ENCODE peak calls at places on chromosomes 13 and 19, in five cellular contexts. V is SK-N-SH, L is GM12878, O is K562, U is HepG2. I is an unnamed sample.

GRCh38 chr19:19459099-19459498 is 53.6 kb downstream of the GATAD2A start:
- DNase-seq in V (no peak), L (no peak), O (no peak), U (no peak), I (no peak)

GRCh38 chr19:33252418-33252962 is 26.8 kb upstream of the SLC7A10 start:
- DNase-seq in V (no peak), L (no peak), O (no peak), U (no peak), I (no peak)

GRCh38 chr19:33325920-33326319 is 23.6 kb upstream of the CEBPA start:
- DNase-seq in V (no peak), L (no peak), O (no peak), U (no peak), I (no peak)

GRCh38 chr19:23823952-23824389 is 65.3 kb upstream of the ZNF681 start:
- DNase-seq in V (peak), L (peak), O (peak), U (peak), I (no peak)

GRCh38 chr19:4053423-4054324 is 13.0 kb downstream of the ZBTB7A start:
- DNase-seq in V (no peak), L (no peak), O (no peak), U (no peak), I (no peak)

GRCh38 chr13:107203146-107203847 is 635.4 kb upstream of the ARGLU1 start:
- DNase-seq in V (peak), L (no peak), O (no peak), U (peak), I (no peak)

GRCh38 chr19:43618921-43619261 is 538 bp downstream of the ZNF428 start:
- DNase-seq in V (peak), L (peak), O (peak), U (peak), I (no peak)

GRCh38 chr19:44869728-44870470 is 21.2 kb upstream of the TOMM40 start:
- DNase-seq in V (no peak), L (no peak), O (no peak), U (no peak), I (no peak)

GRCh38 chr19:17751103-17751911 is at the start of gene FCHO1:
- DNase-seq in V (no peak), L (peak), O (peak), U (peak), I (no peak)

GRCh38 chr13:111532111-111532510 is 211.7 kb downstream of the TEX29 start:
- DNase-seq in V (no peak), L (no peak), O (no peak), U (no peak), I (no peak)

GRCh38 chr13:40963927-40964326 is 55.2 kb downstream of the ELF1 start:
- DNase-seq in V (no peak), L (no peak), O (peak), U (no peak), I (peak)

GRCh38 chr13:20080377-20081164 is 80.3 kb downstream of the GJA3 start:
- DNase-seq in V (no peak), L (no peak), O (no peak), U (no peak), I (no peak)

GRCh38 chr13:80116107-80116506 is 224.8 kb downstream of the SPRY2 start:
- DNase-seq in V (no peak), L (no peak), O (no peak), U (no peak), I (no peak)

GRCh38 chr19:38529610-38530009 is 88.1 kb downstream of the MAP4K1 start:
- DNase-seq in V (no peak), L (no peak), O (no peak), U (no peak), I (no peak)

GRCh38 chr13:52348983-52349780 is 56.8 kb downstream of the THSD1 start:
- DNase-seq in V (no peak), L (no peak), O (peak), U (no peak), I (peak)

GRCh38 chr13:76043882-76044281 is 407.8 kb downstream of the LMO7 start:
- DNase-seq in V (no peak), L (no peak), O (no peak), U (no peak), I (no peak)

GRCh38 chr13:83440465-83440864 is 441.8 kb downstream of the SLITRK1 start:
- DNase-seq in V (no peak), L (no peak), O (no peak), U (no peak), I (no peak)

GRCh38 chr19:3733549-3734309 is 25.5 kb downstream of the TJP3 start:
- DNase-seq in V (no peak), L (no peak), O (peak), U (no peak), I (no peak)

DNA sequence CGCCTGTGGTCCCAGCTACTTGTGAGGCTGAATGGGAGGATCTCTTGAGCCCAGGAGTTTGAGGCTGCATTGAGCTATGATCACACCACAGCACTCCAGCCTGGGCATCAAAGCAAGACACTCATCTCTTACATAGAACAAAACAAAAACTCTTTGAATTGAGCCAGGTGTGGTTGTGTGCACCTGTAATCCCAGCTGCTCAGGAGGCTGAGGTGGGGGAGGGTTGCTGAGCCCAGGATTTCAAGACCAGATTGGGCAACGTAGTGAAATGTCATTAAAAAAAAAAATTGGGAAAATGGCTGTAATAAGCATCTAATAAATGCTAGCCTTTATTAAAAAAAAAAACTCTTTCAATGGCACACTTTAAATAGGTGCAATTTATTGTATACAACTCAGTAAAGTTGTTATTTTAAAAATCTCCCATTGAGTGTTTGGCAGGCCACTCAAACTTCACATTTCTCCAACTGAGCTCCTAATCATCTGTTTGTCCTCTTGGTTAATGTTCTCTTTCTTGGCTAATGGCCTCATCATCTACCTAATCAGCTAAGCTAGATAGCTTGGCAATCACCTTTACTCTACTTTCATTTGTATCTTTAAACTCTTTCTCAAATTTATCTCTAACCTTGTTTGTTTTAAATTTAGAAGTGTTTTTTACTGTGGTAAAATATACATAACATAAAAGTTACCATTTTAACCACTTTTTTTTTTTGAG is 28.1 kb upstream of the HMGB1 start:
- DNase-seq in V (no peak), L (no peak), O (no peak), U (no peak), I (no peak)
- TF ChIP-seq ZBTB33 in V (no peak), L (no peak), O (no peak), U (no peak), I (no peak)

GRCh38 chr13:93218583-93218982 is 8.0 kb upstream of the GPC6 start:
- DNase-seq in V (no peak), L (no peak), O (peak), U (no peak), I (no peak)
- TF ChIP-seq ZBTB33 in V (no peak), L (no peak), O (no peak), U (no peak), I (no peak)

GRCh38 chr13:73741111-73741510 is 393.1 kb downstream of the KLF12 start:
- DNase-seq in V (no peak), L (no peak), O (no peak), U (no peak), I (no peak)
- TF ChIP-seq ZBTB33 in V (no peak), L (no peak), O (no peak), U (no peak), I (no peak)

GRCh38 chr13:53758946-53759345 is 730.3 kb downstream of the OLFM4 start:
- DNase-seq in V (peak), L (no peak), O (no peak), U (no peak), I (no peak)
- TF ChIP-seq ZBTB33 in V (no peak), L (no peak), O (no peak), U (no peak), I (no peak)

DNA sequence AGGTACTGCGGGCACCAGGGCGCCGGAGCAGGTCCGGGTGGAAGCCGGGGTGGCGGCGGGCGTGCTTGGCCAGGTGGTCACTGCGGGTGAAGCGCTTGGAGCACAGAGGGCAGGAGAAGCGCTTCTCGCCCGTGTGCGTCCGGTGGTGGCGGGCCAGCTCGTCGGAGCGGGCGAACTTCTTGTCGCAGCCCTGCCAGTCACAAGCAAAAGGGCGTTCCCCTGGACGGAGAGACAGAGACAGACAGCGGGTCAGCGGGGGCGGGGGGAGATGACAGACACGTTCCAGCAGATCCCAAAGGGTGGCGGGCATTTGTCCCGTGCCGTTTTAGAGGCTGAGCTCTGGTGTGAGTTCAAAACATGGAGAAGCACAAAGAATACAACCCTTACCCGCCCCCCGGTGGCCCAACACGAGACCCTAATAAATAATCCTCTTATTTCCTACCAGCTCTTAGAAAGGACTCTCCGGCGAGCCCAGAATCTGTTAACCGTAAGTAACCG is 6.3 kb upstream of the REXO1 start:
- DNase-seq in V (no peak), L (no peak), O (peak), U (no peak), I (no peak)
- TF ChIP-seq ZBTB33 in V (no peak), L (no peak), O (no peak), U (no peak), I (no peak)

GRCh38 chr19:13995878-13996765 is 10.0 kb downstream of the RFX1 start:
- DNase-seq in V (no peak), L (no peak), O (no peak), U (no peak), I (no peak)
- TF ChIP-seq ZBTB33 in V (no peak), L (no peak), O (no peak), U (no peak), I (no peak)

DNA sequence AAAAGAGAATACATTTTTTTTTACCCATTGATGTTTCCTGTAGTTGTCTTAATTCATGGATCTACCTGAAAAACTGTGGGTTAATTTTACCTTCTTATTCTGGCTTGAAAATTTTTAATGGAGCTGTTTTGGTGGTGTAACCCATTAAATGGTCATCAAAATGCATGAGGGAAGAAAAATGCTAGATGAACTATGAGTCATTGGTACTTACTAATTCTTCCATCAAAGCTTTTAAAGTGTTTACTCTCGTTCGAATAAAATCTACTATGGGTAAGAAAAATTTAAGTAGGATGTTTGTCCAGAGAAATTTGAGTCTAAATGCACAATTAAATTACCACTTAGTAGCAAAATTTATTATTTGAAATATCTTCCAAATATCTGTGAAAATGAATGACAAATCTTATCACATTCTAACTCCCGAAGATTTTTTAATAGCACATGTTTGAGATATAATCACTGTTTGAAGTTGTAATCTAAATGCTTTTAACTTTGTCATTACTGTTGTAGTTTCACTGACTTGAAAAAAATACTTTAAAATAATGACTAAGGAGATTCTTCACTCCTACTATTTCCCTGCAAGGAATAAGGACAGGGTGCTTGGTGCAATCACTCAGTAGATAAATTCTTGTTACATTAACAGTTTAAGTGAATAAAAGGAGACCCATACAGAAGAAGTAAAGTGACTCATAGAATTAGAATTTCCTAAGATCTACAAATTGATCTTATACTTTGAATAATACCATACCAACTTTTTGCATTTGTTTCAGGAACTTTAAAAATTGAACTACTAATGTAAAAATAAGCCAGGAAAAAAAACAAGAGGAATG is 437.7 kb downstream of the IRS2 start:
- DNase-seq in V (no peak), L (no peak), O (no peak), U (no peak), I (no peak)
- TF ChIP-seq ZBTB33 in V (no peak), L (no peak), O (no peak), U (no peak), I (no peak)

DNA sequence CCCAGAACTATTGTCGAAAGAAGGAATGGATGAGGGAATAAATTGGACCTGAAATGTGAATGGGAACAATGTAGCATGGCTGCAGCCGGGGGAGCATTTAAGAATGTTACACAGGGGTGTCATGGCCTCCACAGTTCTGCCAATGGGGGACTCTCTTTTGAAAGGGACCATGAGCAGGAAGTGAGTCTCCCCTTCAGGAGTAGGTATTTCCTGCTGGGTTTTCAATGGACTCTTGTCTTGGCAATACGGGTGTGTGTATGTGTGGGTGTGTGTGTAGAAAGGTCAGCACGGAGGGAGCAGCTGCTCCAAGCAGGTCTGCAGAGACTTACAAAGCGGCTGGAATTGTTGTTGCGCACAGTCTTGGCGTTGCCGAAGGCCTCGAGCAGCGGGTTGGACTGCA is 24.4 kb downstream of the MYO1F start:
- DNase-seq in V (peak), L (no peak), O (peak), U (peak), I (peak)
- TF ChIP-seq ZBTB33 in V (no peak), L (no peak), O (no peak), U (no peak), I (peak)

DNA sequence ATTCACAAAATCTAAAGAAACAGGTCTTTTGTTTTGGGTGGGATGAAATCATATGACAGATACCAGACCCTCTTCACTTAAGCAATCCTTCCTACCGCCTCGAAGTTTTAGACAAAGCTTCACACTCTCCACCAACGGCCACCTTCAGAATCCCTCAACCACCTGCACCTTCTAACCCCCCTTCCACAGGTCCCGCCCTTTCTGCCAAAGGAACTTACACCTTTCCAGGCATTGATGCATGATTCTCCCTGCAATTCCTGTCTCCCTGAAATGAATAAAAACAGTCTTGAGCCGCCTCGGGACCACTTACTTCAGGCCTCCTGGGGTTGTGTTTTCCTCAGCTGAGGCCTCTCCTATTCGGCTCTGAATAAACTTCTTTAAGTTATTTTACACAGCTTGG is 869 bp downstream of the ZNF433 start:
- DNase-seq in V (peak), L (no peak), O (no peak), U (no peak), I (no peak)
- TF ChIP-seq ZBTB33 in V (no peak), L (no peak), O (no peak), U (no peak), I (no peak)

GRCh38 chr13:42048323-42048624 is 174 bp upstream of the DGKH start:
- DNase-seq in V (no peak), L (no peak), O (peak), U (no peak), I (no peak)

GRCh38 chr13:42046448-42046847 is 2.0 kb upstream of the DGKH start:
- DNase-seq in V (no peak), L (no peak), O (no peak), U (no peak), I (no peak)

GRCh38 chr13:42049454-42049780 is 969 bp downstream of the DGKH start:
- DNase-seq in V (no peak), L (peak), O (no peak), U (no peak), I (no peak)

GRCh38 chr13:42048625-42049453 is at the start of gene DGKH:
- DNase-seq in V (peak), L (no peak), O (peak), U (no peak), I (peak)

DNA sequence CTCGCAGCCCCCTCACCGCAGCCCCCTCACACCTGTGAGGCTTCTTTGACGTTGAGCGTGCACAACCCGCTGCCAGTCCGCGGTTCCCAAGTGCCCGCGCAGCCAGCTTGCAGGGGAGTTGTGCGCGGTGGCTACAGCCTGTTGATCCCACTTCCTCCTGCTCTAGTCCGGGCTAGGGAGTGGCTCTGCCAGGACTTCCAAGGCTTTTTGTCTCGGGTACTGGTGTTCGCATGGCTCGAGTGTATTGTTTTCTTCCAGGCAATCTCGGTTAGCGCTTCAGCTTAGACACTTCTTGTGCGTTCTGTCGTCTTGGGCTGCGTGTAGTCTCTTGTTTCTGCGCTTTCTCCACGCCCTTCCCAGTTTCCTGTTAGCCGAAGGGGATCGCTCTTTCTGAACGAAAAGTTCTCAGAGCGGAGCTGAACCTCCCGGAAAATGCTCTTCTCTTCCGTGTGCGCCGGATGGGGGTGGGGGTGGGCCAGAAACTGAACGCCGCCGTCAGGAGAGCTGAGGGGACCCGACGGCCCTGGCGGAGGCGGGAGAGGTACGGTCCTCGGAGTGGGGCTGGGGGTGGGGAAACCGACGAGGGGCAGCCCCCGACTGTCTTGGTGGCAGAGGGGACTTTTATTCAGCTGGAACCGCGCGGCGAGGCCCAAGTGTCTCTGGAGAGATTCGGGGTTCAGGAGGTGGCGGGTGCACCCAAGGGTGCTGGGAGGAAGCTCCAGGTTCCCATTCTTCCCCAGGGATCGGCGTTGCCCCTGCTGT is 706 bp upstream of the DGKH start:
- DNase-seq in V (peak), L (peak), O (peak), U (no peak), I (peak)
- TF ChIP-seq ZBTB33 in V (no peak), L (no peak), O (no peak), U (no peak), I (no peak)

I was measured in HCT116.